ENCODE peak calls at places on chromosomes 12 and 14, in four cellular contexts. C, M, N and A are unnamed samples.

GRCh38 chr12:45166056-45166455 is 49.8 kb upstream of the ANO6 start:
- DNase-seq in C (no peak), M (no peak), N (no peak), A (no peak)

GRCh38 chr12:88921890-88922532 is 341.7 kb upstream of the KITLG start:
- DNase-seq in C (no peak), M (no peak), N (no peak), A (no peak)

GRCh38 chr14:90797451-90797850 is 18.8 kb downstream of the TTC7B start:
- DNase-seq in C (no peak), M (peak), N (no peak), A (no peak)

GRCh38 chr14:51540364-51540763 is 111.3 kb upstream of the FRMD6 start:
- DNase-seq in C (no peak), M (no peak), N (no peak), A (no peak)

GRCh38 chr12:92597997-92598396 is 104.8 kb upstream of the PLEKHG7 start:
- DNase-seq in C (no peak), M (no peak), N (no peak), A (no peak)

GRCh38 chr14:96673706-96674105 is 123.5 kb upstream of the VRK1 start:
- DNase-seq in C (no peak), M (no peak), N (no peak), A (no peak)

GRCh38 chr14:31864937-31865855 is 211.9 kb upstream of the ARHGAP5 start:
- DNase-seq in C (no peak), M (peak), N (no peak), A (no peak)

GRCh38 chr14:32625211-32625610 is 296.1 kb downstream of the AKAP6 start:
- DNase-seq in C (no peak), M (no peak), N (no peak), A (no peak)

GRCh38 chr14:76887196-76887595 is 61.0 kb downstream of the LRRC74A start:
- DNase-seq in C (no peak), M (no peak), N (no peak), A (no peak)

GRCh38 chr14:74333909-74334308 is 14.4 kb upstream of the VRTN start:
- DNase-seq in C (no peak), M (no peak), N (no peak), A (no peak)

GRCh38 chr12:132227156-132227555 is 82.9 kb downstream of the NOC4L start:
- DNase-seq in C (no peak), M (no peak), N (no peak), A (no peak)

GRCh38 chr12:14367097-14367661 is 1.7 kb downstream of the ATF7IP start:
- DNase-seq in C (peak), M (peak), N (peak), A (no peak)
- TF ChIP-seq SPI1 in C (no peak), M (no peak), N (no peak), A (no peak)

GRCh38 chr12:123398177-123398916 is 14.4 kb downstream of the KMT5A start:
- DNase-seq in C (no peak), M (no peak), N (no peak), A (no peak)
- TF ChIP-seq SPI1 in C (no peak), M (no peak), N (no peak), A (no peak)

GRCh38 chr12:50745861-50746260 is 18.0 kb upstream of the ATF1 start:
- DNase-seq in C (no peak), M (no peak), N (no peak), A (no peak)
- TF ChIP-seq SPI1 in C (no peak), M (no peak), N (no peak), A (no peak)

GRCh38 chr12:9365296-9365695 is 157.1 kb upstream of the PZP start:
- DNase-seq in C (peak), M (no peak), N (no peak), A (no peak)

GRCh38 chr12:9361879-9362326 is 153.7 kb upstream of the PZP start:
- DNase-seq in C (no peak), M (no peak), N (peak), A (no peak)

GRCh38 chr12:9367201-9367600 is 159.0 kb upstream of the PZP start:
- DNase-seq in C (peak), M (peak), N (no peak), A (no peak)

GRCh38 chr12:9363145-9363544 is 154.9 kb upstream of the PZP start:
- DNase-seq in C (no peak), M (peak), N (peak), A (no peak)

DNA sequence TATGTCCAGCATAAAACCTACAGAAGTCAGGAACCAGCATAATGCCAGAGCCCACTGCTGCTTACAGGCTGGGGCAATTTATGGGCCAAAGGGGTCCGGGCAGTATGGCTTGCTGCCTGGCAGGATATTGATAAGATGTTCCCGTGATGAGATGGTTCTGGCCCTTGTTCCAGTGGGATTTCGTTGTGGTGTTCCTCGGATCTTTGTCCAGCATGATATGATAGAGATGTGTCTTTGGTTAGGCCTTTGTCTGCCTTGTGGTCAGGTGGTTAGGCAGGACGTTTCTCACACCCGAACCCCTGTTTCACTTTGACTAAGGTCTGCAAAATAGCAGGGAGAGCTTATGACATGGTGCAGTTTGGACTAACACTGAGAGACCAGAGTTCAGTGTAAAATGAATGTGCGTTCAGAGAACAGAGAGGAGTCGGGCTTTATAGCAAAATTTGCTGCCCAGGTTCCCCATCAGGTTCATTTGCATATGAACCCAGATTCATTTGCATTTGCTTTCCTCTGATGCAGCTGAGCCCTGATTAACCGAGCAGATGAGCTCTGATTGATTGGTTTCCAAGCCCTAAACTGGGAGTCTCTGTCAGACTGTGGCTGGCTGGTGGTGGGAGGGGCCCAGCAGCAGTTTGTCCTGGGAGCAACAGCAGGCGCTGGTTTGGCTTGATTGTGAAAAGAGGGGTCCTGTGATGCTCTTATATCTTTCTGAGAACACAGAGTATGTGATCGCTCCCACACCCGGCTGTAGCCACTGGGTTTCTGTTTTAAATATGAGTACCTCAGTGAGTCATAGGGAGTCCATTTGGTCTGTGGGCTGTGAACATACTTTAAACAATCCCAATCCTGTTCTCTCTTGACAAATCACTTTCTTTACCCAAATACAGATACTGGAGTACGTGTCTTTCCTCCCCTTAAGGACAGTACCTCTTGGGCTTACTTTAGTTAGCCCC is 156.3 kb upstream of the PZP start:
- DNase-seq in C (no peak), M (peak), N (peak), A (no peak)
- TF ChIP-seq SPI1 in C (no peak), M (no peak), N (no peak), A (no peak)

DNA sequence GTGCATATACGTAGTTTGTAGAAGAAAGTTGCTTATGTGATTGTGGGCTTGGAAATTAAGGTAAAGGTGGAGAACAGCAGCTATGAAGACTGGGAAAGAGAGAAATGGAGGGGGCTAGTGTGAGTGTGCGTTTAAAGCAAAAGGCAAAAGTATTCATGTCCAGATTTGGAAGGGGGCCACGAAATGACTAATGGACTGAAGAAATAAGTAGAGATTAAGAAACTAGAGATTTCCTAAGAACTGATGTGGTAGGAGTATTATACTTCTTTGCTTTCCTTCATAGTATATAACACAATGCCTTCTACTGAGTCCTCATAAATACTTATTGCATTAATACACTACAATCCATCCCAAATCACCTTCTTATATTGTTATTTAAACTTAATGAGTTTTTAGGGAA is 298.6 kb upstream of the NOVA1 start:
- DNase-seq in C (no peak), M (no peak), N (no peak), A (no peak)
- TF ChIP-seq SPI1 in C (no peak), M (no peak), N (no peak), A (no peak)

DNA sequence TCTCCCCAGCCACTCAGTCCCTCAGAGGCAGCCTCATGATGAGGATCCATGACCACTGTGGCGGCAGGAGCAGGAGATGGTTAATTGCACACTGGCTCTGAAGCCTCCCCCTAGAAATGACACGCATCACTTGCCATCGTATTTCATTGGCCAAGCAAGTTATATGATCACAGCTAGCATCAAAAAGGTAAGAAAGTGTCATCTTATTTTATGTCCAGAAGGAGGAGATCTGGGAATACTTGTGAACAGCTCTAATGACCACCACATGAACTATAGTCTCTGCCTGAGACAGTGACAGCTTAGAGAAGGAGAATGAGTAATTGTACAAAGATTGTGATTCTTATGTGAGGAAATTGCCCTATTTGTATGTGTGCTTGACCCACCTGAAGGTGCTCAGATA is 363.4 kb downstream of the NUAK1 start:
- DNase-seq in C (no peak), M (peak), N (no peak), A (no peak)
- TF ChIP-seq SPI1 in C (no peak), M (no peak), N (no peak), A (no peak)